ENCODE peak calls at places on chromosome 4, in six cellular contexts. S, R, Y, V, N and I are unnamed samples.
A peak's percentile ranks its signal among the peaks of the same experiment; 100 is the strongest.

GRCh38 chr4:43380093-43380492 is 487.6 kb downstream of the GRXCR1 start:
- DNase-seq in R (no peak), N (no peak), V (no peak), Y (no peak), S (peak; percentile 7), I (no peak)

GRCh38 chr4:48756689-48757220 is 23.3 kb downstream of the FRYL start:
- DNase-seq in V (no peak), N (no peak), S (peak; percentile 22), R (peak; percentile 21), Y (no peak), I (no peak)

GRCh38 chr4:118814901-118815300 is 21.0 kb downstream of the SEC24D start:
- DNase-seq in R (no peak), V (no peak), S (no peak), N (no peak), Y (no peak), I (no peak)

GRCh38 chr4:115484479-115484878 is 371.1 kb upstream of the NDST4 start:
- DNase-seq in V (no peak), R (no peak), Y (no peak), N (no peak), S (no peak), I (no peak)

GRCh38 chr4:94504545-94504944 is 52.8 kb downstream of the PDLIM5 start:
- DNase-seq in N (no peak), Y (no peak), S (peak; percentile 66), R (no peak), V (no peak), I (no peak)

GRCh38 chr4:56468097-56468422 is 643 bp downstream of the SRP72 start:
- DNase-seq in R (peak; percentile 32), V (no peak), S (peak; percentile 31), Y (no peak), N (peak; percentile 29), I (peak; percentile 58)

GRCh38 chr4:48127231-48127881 is 6.7 kb downstream of the TXK start:
- DNase-seq in S (no peak), R (no peak), N (no peak), Y (no peak), V (no peak), I (no peak)

GRCh38 chr4:121950680-121951569 is 935 bp downstream of the TRPC3 start:
- DNase-seq in S (no peak), R (no peak), V (peak; percentile 33), N (peak; percentile 26), Y (peak; percentile 52), I (peak; percentile 66)

GRCh38 chr4:185648631-185649030 is 113.3 kb upstream of the PDLIM3 start:
- DNase-seq in S (no peak), V (no peak), Y (no peak), N (no peak), R (no peak), I (no peak)

GRCh38 chr4:121243476-121243875 is 79.4 kb upstream of the TNIP3 start:
- DNase-seq in V (no peak), Y (no peak), N (no peak), S (peak; percentile 8), R (no peak), I (no peak)

GRCh38 chr4:108466936-108467902 is 153.2 kb upstream of the RPL34 start:
- DNase-seq in S (peak; percentile 89), Y (peak; percentile 24), V (no peak), R (peak; percentile 81), N (no peak), I (peak; percentile 17)

GRCh38 chr4:1009647-1010521 is 1.5 kb upstream of the FGFRL1 start:
- DNase-seq in V (peak; percentile 92), N (peak; percentile 78), Y (peak; percentile 94), R (peak; percentile 20), S (peak; percentile 33), I (peak; percentile 92)

GRCh38 chr4:156838761-156839160 is 132.8 kb downstream of the PDGFC start:
- DNase-seq in N (no peak), V (no peak), S (peak; percentile 46), Y (no peak), R (no peak), I (no peak)

GRCh38 chr4:98284640-98285046 is 23.5 kb downstream of the RAP1GDS1 start:
- DNase-seq in R (no peak), S (peak; percentile 32), N (no peak), V (no peak), Y (no peak), I (no peak)

GRCh38 chr4:107863850-107864371 is 39.2 kb downstream of the SGMS2 start:
- DNase-seq in N (no peak), V (peak; percentile 40), Y (no peak), R (peak; percentile 74), S (peak; percentile 45), I (no peak)

GRCh38 chr4:72006576-72006975 is 25.2 kb upstream of the NPFFR2 start:
- DNase-seq in N (no peak), R (peak; percentile 40), Y (no peak), S (peak; percentile 69), V (no peak), I (no peak)

GRCh38 chr4:6301732-6302442 is 32.2 kb downstream of the WFS1 start:
- DNase-seq in R (no peak), V (no peak), N (no peak), S (no peak), Y (no peak), I (no peak)

GRCh38 chr4:169337510-169337909 is 66.8 kb upstream of the SH3RF1 start:
- DNase-seq in S (peak; percentile 88), Y (no peak), R (peak; percentile 88), N (no peak), V (no peak), I (no peak)

GRCh38 chr4:138609943-138610350 is 367.8 kb upstream of the SLC7A11 start:
- DNase-seq in N (no peak), Y (no peak), R (peak; percentile 84), V (no peak), S (peak; percentile 69), I (peak; percentile 32)

GRCh38 chr4:41217020-41217333 is 2.6 kb upstream of the APBB2 start:
- DNase-seq in V (no peak), R (no peak), N (no peak), Y (no peak), S (no peak), I (no peak)

GRCh38 chr4:108034560-108034959 is 44.9 kb downstream of the HADH start:
- DNase-seq in R (no peak), Y (no peak), S (no peak), V (no peak), N (no peak), I (no peak)

GRCh38 chr4:157005193-157005592 is 33.6 kb upstream of the PDGFC start:
- DNase-seq in Y (no peak), V (no peak), R (no peak), N (no peak), S (no peak), I (no peak)

GRCh38 chr4:13559414-13559813 is 15.1 kb upstream of the NKX3-2 start:
- DNase-seq in Y (no peak), N (peak; percentile 25), S (peak; percentile 82), R (peak; percentile 73), V (no peak), I (no peak)

GRCh38 chr4:57764840-57765239 is 654.7 kb upstream of the IGFBP7 start:
- DNase-seq in Y (no peak), N (no peak), V (no peak), S (no peak), R (no peak), I (no peak)

DNA sequence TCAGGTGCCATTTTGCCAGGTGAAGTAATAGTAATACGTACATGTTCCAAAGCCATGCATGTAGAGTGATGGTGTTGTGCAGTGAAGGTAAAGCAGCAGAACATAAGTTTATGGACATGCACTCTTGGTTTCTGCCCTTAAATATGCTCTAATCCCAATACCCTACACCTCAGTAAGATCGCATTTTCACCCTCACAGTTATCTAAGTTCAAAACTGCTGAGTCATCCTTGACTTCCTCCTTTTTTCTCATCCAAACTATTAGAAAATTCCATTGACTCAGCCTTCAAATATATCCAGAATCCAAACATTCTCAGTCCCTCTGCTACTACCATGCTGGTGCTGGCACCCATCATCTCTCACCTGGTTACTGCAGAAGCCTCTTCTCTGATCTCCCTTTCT is 652.9 kb upstream of the IGFBP7 start:
- DNase-seq in Y (no peak), N (no peak), R (no peak), V (no peak), S (no peak), I (no peak)
- TF ChIP-seq CTCF in Y (no peak), N (no peak), R (no peak), V (no peak), S (no peak), I (no peak)

GRCh38 chr4:111631157-111631999 is 513.9 kb upstream of the FAM241A start:
- DNase-seq in R (no peak), Y (no peak), S (peak; percentile 38), N (no peak), V (no peak), I (no peak)
- TF ChIP-seq CTCF in R (peak; percentile 53), Y (peak; percentile 50), S (peak; percentile 54), N (peak; percentile 74), V (peak; percentile 18), I (peak; percentile 20)

DNA sequence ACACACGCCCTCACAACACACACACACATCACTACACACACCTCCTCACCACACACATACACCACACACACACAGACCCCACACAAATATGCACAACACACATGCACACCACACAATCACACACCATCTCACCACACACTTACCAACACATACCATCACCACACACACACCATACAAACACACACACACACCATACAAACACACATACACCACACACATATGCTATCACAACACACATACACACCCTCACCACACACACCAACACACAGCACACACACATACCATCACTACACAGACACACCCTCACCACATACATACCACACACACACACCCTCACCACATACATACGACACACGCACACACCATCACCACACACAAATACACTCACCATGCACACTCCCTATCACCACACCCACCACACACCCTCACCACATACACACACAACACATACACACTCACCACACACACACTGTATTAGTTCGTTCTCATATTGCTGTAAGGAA is 107.0 kb downstream of the DCTD start:
- DNase-seq in S (no peak), V (no peak), N (no peak), R (no peak), Y (no peak), I (no peak)
- TF ChIP-seq CTCF in S (no peak), V (no peak), N (no peak), R (no peak), Y (no peak), I (no peak)

DNA sequence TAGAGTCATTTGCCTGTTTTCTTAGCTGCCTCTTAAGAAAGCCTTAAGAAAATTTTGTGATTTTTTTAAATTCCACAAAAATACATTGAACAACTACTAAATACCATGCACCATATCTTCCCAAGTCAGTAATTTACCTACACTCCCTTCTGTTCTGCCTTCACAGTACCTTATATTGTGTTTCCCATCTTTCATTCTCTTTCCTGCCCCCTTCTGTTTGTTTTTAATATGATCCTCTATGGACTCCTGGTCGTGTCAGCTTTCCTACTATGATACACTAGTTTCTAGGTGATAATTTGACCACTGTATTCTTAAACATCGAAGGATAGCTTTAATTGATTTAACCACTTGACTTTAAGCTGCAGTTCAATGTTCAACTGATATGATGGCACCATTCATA is 297.7 kb upstream of the HAND2 start:
- DNase-seq in V (no peak), Y (no peak), S (peak; percentile 10), R (no peak), N (no peak), I (no peak)
- TF ChIP-seq CTCF in V (no peak), Y (no peak), S (peak; percentile 24), R (no peak), N (no peak), I (no peak)